ENCODE peak calls at places on chromosomes 11 and 22, in eight cellular contexts. E is esophagus squamous epithelium, Y is aorta, K is pancreas, A is mucosa of descending colon, G is A549, N is IMR-90, W is right cardiac atrium. H is an unnamed sample.

GRCh38 chr11:45089845-45090499 is 56.5 kb upstream of the PRDM11 start:
- DNase-seq in E (no peak), Y (no peak), K (no peak), A (no peak), G (no peak), N (peak), W (no peak), H (no peak)

GRCh38 chr11:116853461-116854073 is 16.1 kb upstream of the APOA1 start:
- DNase-seq in E (no peak), Y (no peak), K (no peak), A (peak), G (no peak), N (peak), W (no peak), H (no peak)

GRCh38 chr11:19992998-19993397 is 167.3 kb downstream of the DBX1 start:
- DNase-seq in E (no peak), Y (no peak), K (no peak), A (no peak), G (no peak), N (no peak), W (no peak), H (no peak)

GRCh38 chr22:27746918-27747317 is 54.6 kb downstream of the MN1 start:
- DNase-seq in E (no peak), Y (no peak), K (no peak), A (no peak), G (no peak), N (no peak), W (no peak), H (no peak)

GRCh38 chr22:37330200-37331033 is 48.1 kb downstream of the CYTH4 start:
- DNase-seq in E (no peak), Y (no peak), K (peak), A (peak), G (peak), N (peak), W (no peak), H (peak)

GRCh38 chr11:116696381-116696941 is 76.3 kb downstream of the BUD13 start:
- DNase-seq in E (no peak), Y (no peak), K (peak), A (no peak), G (no peak), N (no peak), W (no peak), H (no peak)

GRCh38 chr11:92839450-92839849 is 130.0 kb upstream of the MTNR1B start:
- DNase-seq in E (no peak), Y (no peak), K (no peak), A (no peak), G (no peak), N (no peak), W (no peak), H (no peak)

GRCh38 chr22:17303840-17304779 is 65.2 kb upstream of the CECR2 start:
- DNase-seq in E (no peak), Y (no peak), K (no peak), A (peak), G (no peak), N (no peak), W (no peak), H (no peak)

GRCh38 chr11:94175545-94175944 is 46.9 kb downstream of the PANX1 start:
- DNase-seq in E (no peak), Y (no peak), K (no peak), A (no peak), G (no peak), N (peak), W (no peak), H (no peak)

GRCh38 chr11:106216281-106216680 is 138.8 kb downstream of the AASDHPPT start:
- DNase-seq in E (no peak), Y (no peak), K (no peak), A (no peak), G (no peak), N (no peak), W (peak), H (no peak)

GRCh38 chr11:15370774-15371173 is 256.1 kb downstream of the INSC start:
- DNase-seq in E (no peak), Y (no peak), K (no peak), A (no peak), G (no peak), N (no peak), W (no peak), H (no peak)

GRCh38 chr11:20873054-20873453 is 203.7 kb downstream of the NELL1 start:
- DNase-seq in E (no peak), Y (no peak), K (no peak), A (peak), G (peak), N (no peak), W (no peak), H (no peak)

GRCh38 chr22:30649430-30650007 is 13.9 kb downstream of the SLC35E4 start:
- DNase-seq in E (peak), Y (peak), K (peak), A (peak), G (no peak), N (peak), W (no peak), H (peak)

GRCh38 chr22:45240137-45240809 is 421 bp downstream of the KIAA0930 start:
- DNase-seq in E (no peak), Y (no peak), K (no peak), A (peak), G (no peak), N (no peak), W (no peak), H (no peak)

GRCh38 chr11:113273720-113274119 is 40.7 kb upstream of the TTC12 start:
- DNase-seq in E (no peak), Y (no peak), K (no peak), A (no peak), G (no peak), N (no peak), W (no peak), H (no peak)

GRCh38 chr11:17277024-17277584 is 565 bp downstream of the NUCB2 start:
- DNase-seq in E (no peak), Y (no peak), K (no peak), A (peak), G (peak), N (peak), W (no peak), H (no peak)

GRCh38 chr11:118918128-118918685 is 7.5 kb downstream of the BCL9L start:
- DNase-seq in E (no peak), Y (peak), K (peak), A (peak), G (no peak), N (peak), W (peak), H (peak)

GRCh38 chr22:22934543-22935055 is 47.0 kb downstream of the IGLL5 start:
- DNase-seq in E (no peak), Y (peak), K (no peak), A (no peak), G (no peak), N (no peak), W (no peak), H (no peak)

GRCh38 chr11:65560555-65561418 is 2.6 kb upstream of the LTBP3 start:
- DNase-seq in E (no peak), Y (peak), K (no peak), A (peak), G (peak), N (peak), W (peak), H (no peak)

GRCh38 chr11:12222099-12222751 is 111.8 kb downstream of the MICAL2 start:
- DNase-seq in E (no peak), Y (no peak), K (no peak), A (peak), G (no peak), N (no peak), W (peak), H (peak)

GRCh38 chr11:9118277-9118676 is 26.9 kb upstream of the SCUBE2 start:
- DNase-seq in E (no peak), Y (no peak), K (no peak), A (no peak), G (no peak), N (no peak), W (no peak), H (no peak)

GRCh38 chr11:27319065-27319464 is 44.0 kb downstream of the CCDC34 start:
- DNase-seq in E (no peak), Y (no peak), K (no peak), A (no peak), G (peak), N (peak), W (no peak), H (no peak)

GRCh38 chr11:8720868-8721739 is 38.5 kb downstream of the RPL27A start:
- DNase-seq in E (no peak), Y (no peak), K (no peak), A (peak), G (no peak), N (no peak), W (no peak), H (no peak)

GRCh38 chr11:84212467-84213390 is 926.6 kb upstream of the CCDC90B start:
- DNase-seq in E (no peak), Y (no peak), K (no peak), A (no peak), G (no peak), N (no peak), W (no peak), H (no peak)
- H3K4me3 ChIP-seq in E (no peak), Y (no peak), K (no peak), A (no peak), G (no peak), N (no peak), W (no peak), H (no peak)

GRCh38 chr11:75560644-75561043 is 1.4 kb upstream of the SERPINH1 start:
- DNase-seq in E (no peak), Y (no peak), K (no peak), A (no peak), G (no peak), N (peak), W (no peak), H (no peak)
- H3K4me3 ChIP-seq in E (no peak), Y (no peak), K (no peak), A (no peak), G (no peak), N (no peak), W (no peak), H (no peak)

DNA sequence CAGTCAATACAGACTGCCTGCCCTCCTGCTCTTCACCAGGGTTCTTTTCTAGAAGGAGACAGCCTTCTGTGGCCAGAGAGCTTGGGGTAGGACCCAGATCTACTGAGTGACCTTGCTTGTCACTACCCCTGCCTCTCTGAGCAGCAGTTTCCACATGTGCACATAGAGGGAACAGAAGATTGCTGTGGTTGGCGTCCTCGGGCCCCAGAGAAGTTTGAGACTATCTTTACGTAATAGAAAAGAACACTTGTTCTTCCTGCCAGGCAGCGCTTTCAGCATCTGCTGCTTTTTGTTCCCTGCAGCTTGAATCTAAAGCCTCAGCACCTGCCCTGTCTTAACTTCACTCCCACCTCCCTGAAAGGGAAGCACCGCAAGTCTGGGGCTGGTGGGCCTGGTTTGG is 1.9 kb upstream of the FKBP2 start:
- DNase-seq in E (no peak), Y (peak), K (no peak), A (no peak), G (no peak), N (no peak), W (peak), H (no peak)
- H3K4me3 ChIP-seq in E (no peak), Y (no peak), K (no peak), A (no peak), G (no peak), N (no peak), W (no peak), H (no peak)

DNA sequence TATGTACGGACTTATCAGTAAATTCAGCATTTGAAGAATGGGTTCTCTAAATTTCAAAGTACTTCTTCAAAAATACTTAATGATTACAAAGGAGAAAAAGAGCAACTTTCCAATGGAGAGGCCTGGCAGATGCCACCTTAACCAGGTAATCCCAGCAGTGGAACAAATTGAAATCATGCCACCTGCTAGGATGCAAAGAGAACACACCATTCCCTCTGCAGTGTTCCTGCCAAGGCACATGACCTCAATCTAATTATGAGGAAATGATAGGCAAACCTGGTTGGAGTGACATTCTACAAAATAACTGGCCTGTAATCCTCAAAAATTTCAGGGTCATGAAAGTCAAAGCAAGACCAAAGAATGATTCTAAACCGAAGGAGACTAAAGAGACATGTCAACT is 21.5 kb downstream of the TNRC6B start:
- DNase-seq in E (no peak), Y (no peak), K (no peak), A (no peak), G (no peak), N (no peak), W (no peak), H (no peak)
- H3K4me3 ChIP-seq in E (no peak), Y (no peak), K (no peak), A (no peak), G (no peak), N (no peak), W (no peak), H (no peak)

H was measured in left lung.